ENCODE peak calls at places on chromosomes 3 and 15, in nine cellular contexts. B, I, M, X, Z, G, P, T and R are unnamed samples.

GRCh38 chr15:51718199-51718598 is 19.3 kb downstream of the LYSMD2 start:
- DNase-seq in B (no peak), I (no peak), M (no peak), X (no peak), Z (no peak), G (no peak), P (no peak), T (no peak), R (no peak)

GRCh38 chr3:100226712-100227429 is 33.9 kb upstream of the TBC1D23 start:
- DNase-seq in B (no peak), I (peak), M (no peak), X (no peak), Z (no peak), G (no peak), P (no peak), T (no peak), R (no peak)

GRCh38 chr15:99508807-99509311 is 56.9 kb upstream of the MEF2A start:
- DNase-seq in B (no peak), I (no peak), M (no peak), X (no peak), Z (no peak), G (no peak), P (no peak), T (no peak), R (no peak)

GRCh38 chr3:170632780-170633179 is 46.9 kb upstream of the SLC7A14 start:
- DNase-seq in B (no peak), I (no peak), M (no peak), X (no peak), Z (no peak), G (no peak), P (no peak), T (no peak), R (no peak)

GRCh38 chr15:48459571-48460461 is 128.6 kb downstream of the DUT start:
- DNase-seq in B (no peak), I (peak), M (no peak), X (no peak), Z (no peak), G (no peak), P (no peak), T (no peak), R (no peak)

GRCh38 chr3:141342386-141342785 is 25.9 kb upstream of the ZBTB38 start:
- DNase-seq in B (no peak), I (no peak), M (no peak), X (no peak), Z (no peak), G (no peak), P (no peak), T (no peak), R (no peak)

GRCh38 chr3:64444619-64445317 is 219.5 kb upstream of the PRICKLE2 start:
- DNase-seq in B (no peak), I (no peak), M (no peak), X (no peak), Z (no peak), G (no peak), P (no peak), T (no peak), R (no peak)

GRCh38 chr3:172065967-172066762 is 26.8 kb downstream of the FNDC3B start:
- DNase-seq in B (no peak), I (peak), M (no peak), X (no peak), Z (no peak), G (no peak), P (no peak), T (no peak), R (no peak)

GRCh38 chr3:4994144-4994730 is 15.0 kb downstream of the BHLHE40 start:
- DNase-seq in B (no peak), I (peak), M (no peak), X (no peak), Z (no peak), G (no peak), P (no peak), T (no peak), R (no peak)

GRCh38 chr15:68818671-68819450 is 1.8 kb downstream of the ANP32A start:
- DNase-seq in B (peak), I (no peak), M (peak), X (peak), Z (peak), G (peak), P (peak), T (no peak), R (no peak)

GRCh38 chr3:118501152-118501551 is 533.5 kb downstream of the IGSF11 start:
- DNase-seq in B (peak), I (no peak), M (no peak), X (no peak), Z (no peak), G (peak), P (no peak), T (peak), R (no peak)

GRCh38 chr3:167653750-167654149 is at the start of gene WDR49:
- DNase-seq in B (no peak), I (no peak), M (no peak), X (no peak), Z (no peak), G (peak), P (no peak), T (no peak), R (no peak)

GRCh38 chr15:83698294-83698693 is 44.4 kb downstream of the ADAMTSL3 start:
- DNase-seq in B (peak), I (peak), M (no peak), X (no peak), Z (no peak), G (no peak), P (no peak), T (no peak), R (no peak)

GRCh38 chr3:155960060-155960459 is 89.6 kb downstream of the GMPS start:
- DNase-seq in B (no peak), I (peak), M (no peak), X (no peak), Z (no peak), G (no peak), P (no peak), T (no peak), R (peak)

GRCh38 chr3:119229190-119229589 is 11.5 kb downstream of the B4GALT4 start:
- DNase-seq in B (no peak), I (no peak), M (no peak), X (no peak), Z (no peak), G (no peak), P (no peak), T (no peak), R (no peak)

GRCh38 chr3:38267689-38268477 is 2.3 kb downstream of the SLC22A13 start:
- DNase-seq in B (no peak), I (no peak), M (no peak), X (no peak), Z (no peak), G (peak), P (no peak), T (no peak), R (no peak)

GRCh38 chr15:94417464-94418293 is 186.3 kb downstream of the MCTP2 start:
- DNase-seq in B (no peak), I (no peak), M (no peak), X (no peak), Z (no peak), G (no peak), P (no peak), T (no peak), R (no peak)

GRCh38 chr15:78162038-78162437 is 12.9 kb downstream of the IDH3A start:
- DNase-seq in B (no peak), I (no peak), M (no peak), X (no peak), Z (peak), G (no peak), P (no peak), T (no peak), R (no peak)

GRCh38 chr3:136957751-136958288 is at the start of gene IL20RB:
- DNase-seq in B (no peak), I (no peak), M (no peak), X (no peak), Z (no peak), G (no peak), P (no peak), T (no peak), R (no peak)

GRCh38 chr15:75138016-75138999 is 63.4 kb upstream of the C15orf39 start:
- DNase-seq in B (no peak), I (peak), M (no peak), X (no peak), Z (no peak), G (no peak), P (no peak), T (no peak), R (no peak)

GRCh38 chr15:48355377-48355776 is 24.1 kb downstream of the DUT start:
- DNase-seq in B (no peak), I (peak), M (no peak), X (no peak), Z (no peak), G (no peak), P (no peak), T (no peak), R (no peak)

GRCh38 chr15:40307421-40308165 is at the start of gene PLCB2:
- DNase-seq in B (peak), I (no peak), M (peak), X (peak), Z (peak), G (peak), P (peak), T (no peak), R (no peak)

GRCh38 chr15:91947370-91947769 is 93.9 kb downstream of the SLCO3A1 start:
- DNase-seq in B (no peak), I (no peak), M (no peak), X (no peak), Z (no peak), G (no peak), P (no peak), T (no peak), R (no peak)